ENCODE peak calls at places on chromosomes 7 and 10, in seven cellular contexts. T is PC-3, X is hepatocyte, A is HCT116, Q is OCI-LY7, H is SK-N-SH, R is MM.1S. C is an unnamed sample. For H3K9me3, the result is how much of the 10 kb centered on the place peaks cover.

GRCh38 chr10:72333111-72334012 is 21.4 kb downstream of the DNAJB12 start:
- DNase-seq in T (no peak), X (peak), A (no peak), Q (no peak), H (no peak), R (no peak), C (no peak)

GRCh38 chr7:122303522-122303970 is 1.0 kb downstream of the FEZF1 start:
- DNase-seq in T (no peak), X (no peak), A (no peak), Q (no peak), H (no peak), R (no peak), C (peak)

GRCh38 chr7:143299840-143300239 is 11.7 kb downstream of the CASP2 start:
- DNase-seq in T (peak), X (peak), A (peak), Q (peak), H (peak), R (peak), C (peak)

GRCh38 chr10:11871470-11871869 is 48.3 kb downstream of the PROSER2 start:
- DNase-seq in T (no peak), X (peak), A (no peak), Q (no peak), H (no peak), R (no peak), C (no peak)

GRCh38 chr7:46321556-46322205 is 400.6 kb upstream of the IGFBP3 start:
- DNase-seq in T (peak), X (peak), A (no peak), Q (no peak), H (no peak), R (no peak), C (no peak)

GRCh38 chr7:41628926-41629325 is 74.0 kb downstream of the INHBA start:
- DNase-seq in T (peak), X (no peak), A (no peak), Q (no peak), H (no peak), R (peak), C (no peak)

GRCh38 chr10:131943021-131943814 is 38.5 kb downstream of the BNIP3 start:
- DNase-seq in T (peak), X (no peak), A (no peak), Q (no peak), H (peak), R (no peak), C (peak)

GRCh38 chr10:116836902-116837513 is 12.3 kb upstream of the ENO4 start:
- DNase-seq in T (no peak), X (no peak), A (no peak), Q (no peak), H (no peak), R (no peak), C (no peak)

GRCh38 chr10:3139135-3139910 is 33.3 kb downstream of the PITRM1 start:
- DNase-seq in T (no peak), X (no peak), A (no peak), Q (no peak), H (no peak), R (no peak), C (no peak)

GRCh38 chr7:30451539-30452277 is 26.9 kb downstream of the NOD1 start:
- DNase-seq in T (no peak), X (no peak), A (no peak), Q (no peak), H (no peak), R (no peak), C (no peak)

GRCh38 chr10:69573056-69573806 is at the start of gene NEUROG3:
- DNase-seq in T (no peak), X (no peak), A (no peak), Q (peak), H (peak), R (peak), C (peak)

GRCh38 chr10:122333037-122333436 is 41.5 kb upstream of the PLEKHA1 start:
- DNase-seq in T (no peak), X (no peak), A (no peak), Q (no peak), H (no peak), R (no peak), C (no peak)

GRCh38 chr7:70775570-70776156 is 356.3 kb upstream of the GALNT17 start:
- DNase-seq in T (no peak), X (no peak), A (no peak), Q (peak), H (no peak), R (peak), C (no peak)

GRCh38 chr7:17300012-17300411 is 1.6 kb downstream of the AHR start:
- DNase-seq in T (no peak), X (no peak), A (no peak), Q (no peak), H (no peak), R (no peak), C (no peak)

GRCh38 chr7:105985250-105985649 is 22.2 kb downstream of the CDHR3 start:
- DNase-seq in T (no peak), X (no peak), A (no peak), Q (no peak), H (no peak), R (no peak), C (no peak)

GRCh38 chr7:97018775-97019535 is 5.7 kb downstream of the DLX5 start:
- DNase-seq in T (no peak), X (no peak), A (no peak), Q (no peak), H (no peak), R (no peak), C (peak)

GRCh38 chr7:50730459-50731400 is 52.0 kb downstream of the GRB10 start:
- DNase-seq in T (peak), X (no peak), A (no peak), Q (no peak), H (no peak), R (no peak), C (peak)

GRCh38 chr10:77428776-77429395 is 208.7 kb downstream of the KCNMA1 start:
- DNase-seq in T (peak), X (peak), A (peak), Q (no peak), H (no peak), R (no peak), C (peak)

GRCh38 chr7:21675255-21675654 is 132.4 kb downstream of the DNAH11 start:
- DNase-seq in T (no peak), X (no peak), A (no peak), Q (no peak), H (no peak), R (no peak), C (peak)

GRCh38 chr7:108146070-108146842 is 16.1 kb upstream of the LAMB4 start:
- DNase-seq in T (peak), X (peak), A (peak), Q (peak), H (peak), R (peak), C (peak)

GRCh38 chr7:40530292-40530691 is 395.5 kb downstream of the SUGCT start:
- DNase-seq in T (no peak), X (no peak), A (no peak), Q (no peak), H (no peak), R (no peak), C (no peak)

GRCh38 chr10:30170814-30171213 is 111.4 kb upstream of the JCAD start:
- DNase-seq in T (peak), X (no peak), A (no peak), Q (no peak), H (no peak), R (no peak), C (no peak)

GRCh38 chr10:116296358-116296757 is 23.4 kb upstream of the GFRA1 start:
- DNase-seq in T (no peak), X (peak), A (no peak), Q (no peak), H (no peak), R (no peak), C (no peak)

DNA sequence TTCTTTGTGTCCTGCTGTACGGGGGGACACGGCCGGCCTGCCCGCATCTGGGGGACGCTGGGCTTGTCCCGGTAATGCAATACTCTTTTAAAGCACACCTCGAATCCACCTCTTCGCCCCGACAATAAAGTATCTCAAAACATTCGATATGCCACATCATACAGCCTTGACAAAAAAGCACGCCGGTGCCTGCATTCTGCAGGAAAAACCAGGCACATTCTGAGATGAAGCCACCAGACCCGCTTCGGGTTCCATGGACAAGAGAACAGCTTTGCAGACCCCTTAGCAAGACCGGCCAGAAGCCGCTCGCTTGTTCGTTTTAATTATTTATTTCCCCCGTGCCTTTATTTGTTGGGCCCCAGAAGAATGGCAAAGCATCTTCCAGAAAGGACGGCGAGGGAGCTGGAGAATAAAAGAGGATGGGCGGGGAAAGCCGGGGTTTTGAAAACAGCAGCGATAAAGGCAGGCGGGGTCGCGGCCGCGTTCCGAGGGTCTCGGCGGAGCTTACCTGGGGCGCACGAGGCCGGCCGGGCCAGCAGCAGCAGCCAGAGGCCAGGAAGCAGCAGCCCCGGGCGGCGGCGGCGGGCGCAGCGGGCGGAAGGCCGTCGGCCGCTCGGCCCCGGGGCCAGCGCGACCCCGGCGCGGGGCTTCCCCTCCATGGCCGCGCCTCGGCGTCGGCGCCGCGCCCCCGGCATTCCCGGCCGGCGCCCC is 459 bp downstream of the KIAA1549 start:
- DNase-seq in T (peak), X (peak), A (no peak), Q (no peak), H (peak), R (peak), C (no peak)
- TF ChIP-seq EZH2phosphoT487 in T (no peak), X (no peak), A (no peak), Q (peak), H (no peak), R (no peak), C (no peak)

DNA sequence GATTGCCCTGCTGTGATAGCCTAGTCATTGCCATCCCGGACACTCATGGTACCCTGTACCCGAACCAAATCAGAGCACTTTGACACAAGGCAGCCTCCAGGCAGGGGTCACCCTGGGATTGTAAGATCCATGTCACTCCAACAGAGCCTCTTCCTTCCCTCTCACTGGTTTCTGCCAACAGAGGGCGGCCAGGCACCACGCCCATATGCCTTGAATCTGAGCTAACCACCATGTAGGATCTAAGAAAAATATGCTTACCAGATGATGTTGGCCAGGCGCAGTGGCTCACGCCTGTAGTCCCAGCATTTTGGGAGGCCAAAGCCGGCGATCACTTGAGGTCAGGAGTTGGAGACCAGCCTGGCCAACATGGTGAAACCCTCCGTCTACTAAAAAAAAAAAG is 389.2 kb upstream of the KLF6 start:
- DNase-seq in T (peak), X (no peak), A (no peak), Q (no peak), H (peak), R (no peak), C (peak)
- TF ChIP-seq CTCF in T (peak), X (no peak), A (peak), Q (no peak), H (no peak), R (no peak), C (peak)

GRCh38 chr10:1550291-1550595 is 187.1 kb downstream of the ADARB2 start:
- DNase-seq in T (no peak), X (no peak), A (no peak), Q (no peak), H (no peak), R (no peak), C (no peak)

GRCh38 chr10:1550616-1551015 is 186.7 kb downstream of the ADARB2 start:
- DNase-seq in T (no peak), X (no peak), A (no peak), Q (no peak), H (no peak), R (no peak), C (no peak)

GRCh38 chr10:1549591-1550290 is 187.6 kb downstream of the ADARB2 start:
- DNase-seq in T (no peak), X (no peak), A (no peak), Q (no peak), H (no peak), R (no peak), C (no peak)

GRCh38 chr10:1548146-1548545 is 189.2 kb downstream of the ADARB2 start:
- DNase-seq in T (no peak), X (no peak), A (no peak), Q (no peak), H (no peak), R (no peak), C (no peak)

DNA sequence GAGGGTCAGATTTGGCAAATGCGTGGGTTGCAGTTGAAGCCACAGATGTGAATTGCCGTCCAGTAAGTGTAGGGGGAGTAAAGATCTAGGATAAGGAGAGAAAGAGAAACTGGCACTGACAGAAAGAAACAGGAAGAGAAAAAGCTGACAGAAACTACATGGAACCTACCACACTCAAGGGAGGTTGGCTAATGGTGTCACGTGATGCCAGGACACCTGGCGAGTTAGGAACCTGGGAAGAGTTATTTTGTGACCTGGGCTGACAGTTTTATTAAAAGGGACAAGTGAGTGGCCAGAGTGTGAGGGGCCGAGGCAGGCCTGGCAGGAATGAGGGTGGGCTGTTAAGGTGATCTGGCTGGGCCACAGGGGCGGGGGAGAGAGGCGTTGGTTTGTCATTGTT is 188.7 kb downstream of the ADARB2 start:
- DNase-seq in T (no peak), X (no peak), A (no peak), Q (peak), H (no peak), R (no peak), C (no peak)
- H3K9me3 ChIP-seq in T (under half), X (under half), A (under half), Q (under half), H (under half), R (under half), C (under half)

DNA sequence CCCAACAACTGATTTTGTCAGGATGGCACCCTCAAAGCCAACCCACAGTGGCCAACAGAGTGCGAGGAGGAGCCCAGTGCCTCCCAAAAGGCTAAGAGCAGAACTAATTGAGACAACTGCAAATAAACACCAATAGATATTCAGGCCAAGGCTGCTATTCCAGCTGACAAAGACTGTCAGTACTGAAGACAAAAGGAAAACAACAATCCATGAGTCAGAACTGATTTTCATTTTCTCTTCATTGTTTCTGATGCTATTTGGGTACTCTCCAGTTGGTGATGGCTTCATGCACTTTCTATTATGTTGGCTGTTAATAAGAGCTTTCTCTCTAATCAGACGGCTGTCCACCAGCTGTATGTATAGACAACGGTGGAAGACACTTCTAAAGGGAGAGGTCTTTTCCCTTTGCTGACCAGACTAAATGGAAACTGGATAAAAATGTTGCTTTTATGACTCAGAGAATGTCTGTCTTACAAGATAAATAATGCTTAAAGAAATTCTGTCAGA is 515.9 kb downstream of the PARD3 start:
- DNase-seq in T (peak), X (no peak), A (no peak), Q (no peak), H (no peak), R (no peak), C (no peak)
- TF ChIP-seq EZH2phosphoT487 in T (no peak), X (no peak), A (no peak), Q (no peak), H (no peak), R (no peak), C (no peak)

DNA sequence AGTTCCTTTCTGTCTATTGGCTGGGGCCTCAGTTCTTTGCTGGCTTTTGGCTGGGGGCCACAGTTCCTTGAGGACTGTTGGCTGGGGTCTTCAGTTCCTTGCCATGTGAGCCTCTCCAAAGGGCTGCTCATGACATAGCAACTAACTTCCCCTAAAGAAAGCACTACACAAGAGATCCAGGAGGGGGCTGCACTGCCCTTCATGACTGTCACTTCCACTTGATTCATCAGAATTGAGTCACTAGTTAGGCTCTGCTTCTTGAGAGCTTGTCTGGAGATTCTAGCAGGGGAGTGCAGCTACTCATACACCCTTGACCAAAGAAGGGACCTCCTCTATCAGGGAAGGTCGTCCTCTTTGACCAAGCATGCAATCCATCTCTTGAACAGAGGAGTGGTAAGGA is 38.0 kb upstream of the MKX start:
- DNase-seq in T (peak), X (peak), A (peak), Q (peak), H (no peak), R (peak), C (peak)
- TF ChIP-seq CTCF in T (peak), X (peak), A (peak), Q (peak), H (peak), R (peak), C (peak)

GRCh38 chr10:132974249-132974796 is 32.0 kb upstream of the CFAP46 start:
- DNase-seq in T (no peak), X (no peak), A (no peak), Q (no peak), H (peak), R (no peak), C (no peak)
- H3K9me3 ChIP-seq in T (under half), X (under half), A (under half), Q (under half), H (under half), R (under half), C (under half)